ENCODE peak calls at places on chromosome 1, in four cellular contexts. One of them, this sample, is unnamed.

GRCh38 chr1:48462716-48463285 is 9.2 kb downstream of the SPATA6 start:
- DNase-seq in A549: no peak
- DNase-seq in glutamatergic neuron: no peak
- DNase-seq in T-helper 9 cell: no peak
- DNase-seq in this sample: no peak

GRCh38 chr1:213956295-213956770 is 31.4 kb upstream of the PROX1 start:
- DNase-seq in A549: no peak
- DNase-seq in glutamatergic neuron: no peak
- DNase-seq in T-helper 9 cell: no peak
- DNase-seq in this sample: no peak

GRCh38 chr1:26340047-26340481 is 13.9 kb downstream of the CRYBG2 start:
- DNase-seq in T-helper 9 cell: no peak
- DNase-seq in glutamatergic neuron: no peak
- DNase-seq in A549: no peak
- DNase-seq in this sample: no peak

GRCh38 chr1:58108783-58109182 is 437.7 kb downstream of the OMA1 start:
- DNase-seq in T-helper 9 cell: no peak
- DNase-seq in glutamatergic neuron: no peak
- DNase-seq in A549: no peak
- DNase-seq in this sample: no peak

GRCh38 chr1:239268007-239268406 is 118.4 kb upstream of the CHRM3 start:
- DNase-seq in T-helper 9 cell: no peak
- DNase-seq in glutamatergic neuron: no peak
- DNase-seq in A549: no peak
- DNase-seq in this sample: no peak

GRCh38 chr1:30506785-30507312 is 216.5 kb downstream of the MATN1 start:
- DNase-seq in glutamatergic neuron: no peak
- DNase-seq in A549: no peak
- DNase-seq in T-helper 9 cell: no peak
- DNase-seq in this sample: peak

GRCh38 chr1:156508205-156508954 is 7.8 kb upstream of the MEF2D start:
- DNase-seq in A549: no peak
- DNase-seq in T-helper 9 cell: no peak
- DNase-seq in glutamatergic neuron: no peak
- DNase-seq in this sample: no peak

GRCh38 chr1:89069955-89070354 is 4.9 kb upstream of the GBP1 start:
- DNase-seq in A549: no peak
- DNase-seq in glutamatergic neuron: no peak
- DNase-seq in T-helper 9 cell: no peak
- DNase-seq in this sample: no peak

GRCh38 chr1:30840904-30841598 is 67.5 kb downstream of the SDC3 start:
- DNase-seq in glutamatergic neuron: no peak
- DNase-seq in A549: no peak
- DNase-seq in T-helper 9 cell: no peak
- DNase-seq in this sample: no peak

GRCh38 chr1:84089470-84090261 is 54.4 kb upstream of the PRKACB start:
- DNase-seq in T-helper 9 cell: no peak
- DNase-seq in A549: no peak
- DNase-seq in glutamatergic neuron: no peak
- DNase-seq in this sample: no peak